ENCODE peak calls at places on chromosomes 6 and 20, in seven cellular contexts. J, D, O, Q, I, U and A are unnamed samples.

GRCh38 chr6:168999392-168999791 is 254.3 kb downstream of the THBS2 start:
- DNase-seq in Q (no peak), D (no peak), O (no peak), J (no peak), I (peak), U (no peak), A (no peak)

GRCh38 chr6:22149081-22149480 is 147.8 kb downstream of the PRL start:
- DNase-seq in I (no peak), U (no peak), Q (no peak), D (no peak), J (no peak), O (no peak), A (no peak)

GRCh38 chr6:84280030-84280429 is 52.6 kb upstream of the CEP162 start:
- DNase-seq in U (no peak), D (no peak), O (no peak), J (no peak), Q (no peak), I (no peak), A (no peak)

GRCh38 chr20:33183292-33183691 is 15.3 kb downstream of the BPIFA2 start:
- DNase-seq in I (no peak), D (no peak), Q (no peak), U (no peak), O (no peak), J (no peak), A (no peak)

GRCh38 chr20:20491110-20491783 is 123.3 kb downstream of the INSM1 start:
- DNase-seq in Q (no peak), J (no peak), D (no peak), I (no peak), U (no peak), O (no peak), A (no peak)

GRCh38 chr6:63649847-63650265 is 14.3 kb downstream of the PHF3 start:
- DNase-seq in I (no peak), D (no peak), U (no peak), Q (no peak), O (no peak), J (no peak), A (no peak)

GRCh38 chr6:79672631-79673065 is 41.5 kb downstream of the SH3BGRL2 start:
- DNase-seq in D (no peak), O (peak), I (no peak), U (no peak), Q (no peak), J (no peak), A (no peak)

GRCh38 chr6:73236147-73236750 is 11.0 kb upstream of the KHDC1L start:
- DNase-seq in J (no peak), Q (no peak), I (peak), U (no peak), O (no peak), D (no peak), A (no peak)

GRCh38 chr20:32458061-32458836 is 100.1 kb downstream of the ASXL1 start:
- DNase-seq in Q (no peak), U (no peak), O (no peak), J (peak), D (no peak), I (no peak), A (no peak)

GRCh38 chr20:52192296-52193007 is 873 bp upstream of the ZFP64 start:
- DNase-seq in U (peak), I (no peak), O (peak), D (no peak), Q (peak), J (no peak), A (no peak)

GRCh38 chr6:4894049-4894448 is 109.8 kb downstream of the RPP40 start:
- DNase-seq in D (no peak), Q (no peak), J (no peak), I (no peak), O (no peak), U (no peak), A (no peak)

GRCh38 chr20:5806457-5807263 is 56.5 kb downstream of the SHLD1 start:
- DNase-seq in D (no peak), J (no peak), Q (no peak), U (no peak), O (peak), I (no peak), A (no peak)

GRCh38 chr6:21592953-21593352 is 598 bp upstream of the SOX4 start:
- DNase-seq in U (no peak), Q (no peak), I (no peak), O (no peak), D (no peak), J (no peak), A (no peak)

GRCh38 chr6:133774356-133774755 is 114.6 kb upstream of the TCF21 start:
- DNase-seq in I (peak), D (no peak), Q (no peak), O (no peak), U (no peak), J (no peak), A (no peak)

GRCh38 chr20:57043091-57043490 is 223.3 kb downstream of the BMP7 start:
- DNase-seq in I (no peak), U (no peak), J (no peak), Q (no peak), D (no peak), O (no peak), A (no peak)

GRCh38 chr6:37131104-37131959 is 38.6 kb upstream of the PIM1 start:
- DNase-seq in D (no peak), J (peak), O (peak), Q (peak), U (no peak), I (no peak), A (peak)

GRCh38 chr6:17469006-17469972 is 75.9 kb downstream of the CAP2 start:
- DNase-seq in D (no peak), Q (no peak), I (no peak), U (no peak), J (no peak), O (no peak), A (no peak)

GRCh38 chr6:36577298-36577697 is 16.9 kb upstream of the SRSF3 start:
- DNase-seq in J (no peak), O (peak), I (peak), D (no peak), Q (no peak), U (no peak), A (peak)

GRCh38 chr20:59835448-59836395 is 97.7 kb downstream of the SYCP2 start:
- DNase-seq in O (no peak), I (no peak), J (no peak), D (peak), U (peak), Q (peak), A (peak)

GRCh38 chr6:7196685-7197283 is 89.0 kb downstream of the RREB1 start:
- DNase-seq in I (no peak), O (no peak), J (no peak), Q (no peak), D (no peak), U (no peak), A (no peak)

GRCh38 chr6:155455766-155456165 is at the start of gene NOX3:
- DNase-seq in J (no peak), D (no peak), I (no peak), O (no peak), Q (no peak), U (no peak), A (no peak)

DNA sequence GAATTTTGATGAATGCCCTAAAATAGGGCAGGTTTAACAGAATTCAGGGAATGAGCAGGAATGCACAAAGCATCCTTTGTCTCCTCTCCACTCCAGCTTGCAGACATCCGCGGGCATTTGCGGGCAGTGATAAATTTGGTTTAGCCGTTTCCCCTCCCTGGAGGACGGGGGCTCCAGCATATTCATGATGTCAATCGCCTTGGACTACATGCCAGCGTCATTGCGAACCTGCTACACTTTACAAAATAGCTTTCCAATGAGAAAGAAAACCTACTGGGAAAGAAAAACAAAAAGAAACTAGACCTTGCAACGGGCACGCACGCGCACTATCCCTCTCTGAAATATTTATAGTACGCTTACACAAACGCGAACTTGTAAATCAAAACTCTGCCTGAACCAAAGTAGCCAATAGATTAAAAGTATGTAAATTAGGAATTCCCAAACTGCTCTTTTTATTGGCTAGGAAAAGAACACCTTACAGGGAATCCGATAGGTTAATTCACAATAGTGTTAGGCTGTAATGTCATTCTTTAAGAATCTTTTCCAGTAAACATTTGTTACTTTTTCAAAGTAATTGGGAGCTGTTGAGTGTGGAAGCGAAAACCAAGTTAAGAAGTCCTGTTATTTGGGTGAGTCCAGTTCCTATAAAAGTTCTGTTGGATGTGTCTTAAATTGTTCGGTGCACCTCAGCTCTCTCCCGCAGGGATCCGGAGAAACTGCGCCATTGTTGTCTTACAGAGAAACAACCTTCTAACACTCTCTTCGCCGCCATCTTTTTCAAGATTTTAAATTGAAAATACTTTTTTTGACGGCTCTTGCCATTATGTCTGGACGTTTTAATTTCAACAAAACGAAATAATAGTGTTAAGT is 136.7 kb downstream of the HFE start:
- DNase-seq in I (peak), U (peak), O (peak), D (peak), Q (peak), J (peak), A (peak)
- TF ChIP-seq POLR2A in I (no peak), U (peak), O (peak), D (peak), Q (peak), J (no peak), A (no peak)

GRCh38 chr6:139044250-139044649 is 15.7 kb downstream of the ABRACL start:
- DNase-seq in O (no peak), D (no peak), I (no peak), Q (no peak), J (no peak), U (no peak), A (no peak)
- TF ChIP-seq POLR2A in O (no peak), D (no peak), I (no peak), Q (no peak), J (no peak), U (no peak), A (no peak)

GRCh38 chr6:43517503-43518357 is 841 bp downstream of the POLR1C start:
- DNase-seq in U (no peak), D (peak), I (no peak), Q (no peak), O (no peak), J (no peak), A (no peak)

GRCh38 chr6:43516367-43516696 is 394 bp downstream of the YIPF3 start:
- DNase-seq in Q (no peak), J (no peak), U (no peak), O (no peak), D (no peak), I (no peak), A (no peak)

GRCh38 chr6:43520097-43520496 is 3.2 kb downstream of the POLR1C start:
- DNase-seq in Q (no peak), J (no peak), O (no peak), D (no peak), I (no peak), U (no peak), A (no peak)

GRCh38 chr6:43515808-43516207 is 918 bp downstream of the YIPF3 start:
- DNase-seq in J (no peak), D (no peak), I (no peak), U (no peak), O (no peak), Q (no peak), A (no peak)

GRCh38 chr6:43516697-43517502 is at the start of the genes POLR1C and YIPF3:
- DNase-seq in J (peak), U (peak), Q (peak), O (peak), D (peak), I (peak), A (peak)
- TF ChIP-seq POLR2A in J (no peak), U (no peak), Q (peak), O (no peak), D (no peak), I (peak), A (no peak)

DNA sequence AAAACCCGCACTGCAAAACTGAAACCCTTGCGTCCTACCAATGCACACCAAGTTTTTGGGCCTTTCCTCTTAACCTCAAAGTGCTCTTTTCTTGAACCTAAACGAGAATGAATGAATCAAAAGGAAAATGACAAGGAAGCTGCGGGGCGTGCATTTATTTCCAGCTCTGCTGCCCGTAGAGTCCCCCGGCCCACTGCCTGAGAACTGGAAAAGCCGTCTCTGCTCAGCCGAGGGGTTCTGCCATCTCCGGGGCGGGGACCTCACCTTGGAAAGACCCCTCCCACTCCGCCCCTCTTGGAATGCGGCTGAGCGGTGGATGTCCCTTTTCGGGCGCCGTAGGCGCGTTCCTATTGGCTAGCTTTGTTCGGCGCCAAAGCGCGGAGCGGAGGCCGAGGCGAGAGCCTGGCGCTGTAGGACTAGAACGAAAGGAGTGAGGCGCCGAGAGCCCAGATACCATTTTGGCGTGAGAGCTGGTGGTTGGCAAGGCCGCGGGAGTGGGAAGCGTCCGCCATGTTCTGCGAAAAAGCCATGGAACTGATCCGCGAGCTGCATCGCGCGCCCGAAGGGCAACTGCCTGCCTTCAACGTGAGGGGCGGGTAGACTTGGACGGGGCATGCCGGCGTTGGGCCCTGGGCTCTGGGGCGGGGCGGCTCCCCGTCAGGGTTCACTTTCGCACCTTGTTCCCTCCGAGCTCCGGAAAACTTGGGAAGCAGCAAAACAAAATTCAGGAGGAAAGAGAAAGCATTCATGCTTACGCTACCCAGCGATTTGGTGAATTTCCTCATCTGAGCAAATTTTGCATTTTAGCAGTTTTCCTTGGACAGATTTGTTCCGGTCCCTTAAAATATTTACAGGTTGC is at the start of gene GINS1:
- DNase-seq in O (peak), J (peak), D (peak), I (peak), Q (peak), U (peak), A (peak)
- TF ChIP-seq POLR2A in O (peak), J (no peak), D (no peak), I (peak), Q (no peak), U (no peak), A (no peak)

DNA sequence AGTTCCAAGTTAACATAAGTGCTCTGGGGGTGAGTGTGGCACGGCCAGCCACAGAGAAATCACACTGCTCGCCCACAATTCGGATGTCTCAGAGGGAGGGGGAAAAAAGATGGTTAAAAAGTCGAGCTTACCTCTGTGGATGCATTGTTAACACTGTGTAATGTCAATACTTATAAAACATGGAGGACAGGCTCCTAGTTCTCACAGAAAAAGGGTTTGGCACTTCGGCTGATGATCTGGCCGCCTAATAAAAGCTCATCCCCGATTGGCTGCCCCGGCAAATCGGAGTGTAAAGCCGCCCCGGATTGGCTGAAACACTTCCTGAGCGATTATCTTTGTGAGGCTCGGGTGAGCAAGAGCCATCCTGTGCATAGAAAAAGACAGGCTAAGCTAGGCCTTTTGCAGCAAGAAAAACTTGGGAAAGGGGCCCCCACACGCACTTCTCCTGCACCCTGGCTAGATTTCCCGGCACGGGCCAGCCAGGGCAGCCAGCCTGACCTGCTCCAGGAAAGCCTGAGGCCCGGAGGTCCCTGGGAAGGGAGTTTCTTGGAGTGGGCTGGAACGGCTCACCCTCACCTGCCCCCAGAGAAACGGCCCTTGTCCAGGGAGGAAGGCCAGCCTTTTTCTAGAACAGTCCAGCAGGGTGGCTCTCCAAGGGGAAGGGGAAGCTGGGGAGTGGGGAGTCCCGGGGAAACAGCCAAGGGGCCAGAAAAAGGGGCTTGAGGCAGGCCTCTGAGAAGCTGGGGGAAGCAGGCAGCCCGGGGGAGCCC is at the start of gene ZMYND8:
- DNase-seq in Q (peak), D (peak), O (peak), U (peak), I (peak), J (peak), A (peak)
- TF ChIP-seq POLR2A in Q (no peak), D (no peak), O (peak), U (no peak), I (peak), J (no peak), A (no peak)

DNA sequence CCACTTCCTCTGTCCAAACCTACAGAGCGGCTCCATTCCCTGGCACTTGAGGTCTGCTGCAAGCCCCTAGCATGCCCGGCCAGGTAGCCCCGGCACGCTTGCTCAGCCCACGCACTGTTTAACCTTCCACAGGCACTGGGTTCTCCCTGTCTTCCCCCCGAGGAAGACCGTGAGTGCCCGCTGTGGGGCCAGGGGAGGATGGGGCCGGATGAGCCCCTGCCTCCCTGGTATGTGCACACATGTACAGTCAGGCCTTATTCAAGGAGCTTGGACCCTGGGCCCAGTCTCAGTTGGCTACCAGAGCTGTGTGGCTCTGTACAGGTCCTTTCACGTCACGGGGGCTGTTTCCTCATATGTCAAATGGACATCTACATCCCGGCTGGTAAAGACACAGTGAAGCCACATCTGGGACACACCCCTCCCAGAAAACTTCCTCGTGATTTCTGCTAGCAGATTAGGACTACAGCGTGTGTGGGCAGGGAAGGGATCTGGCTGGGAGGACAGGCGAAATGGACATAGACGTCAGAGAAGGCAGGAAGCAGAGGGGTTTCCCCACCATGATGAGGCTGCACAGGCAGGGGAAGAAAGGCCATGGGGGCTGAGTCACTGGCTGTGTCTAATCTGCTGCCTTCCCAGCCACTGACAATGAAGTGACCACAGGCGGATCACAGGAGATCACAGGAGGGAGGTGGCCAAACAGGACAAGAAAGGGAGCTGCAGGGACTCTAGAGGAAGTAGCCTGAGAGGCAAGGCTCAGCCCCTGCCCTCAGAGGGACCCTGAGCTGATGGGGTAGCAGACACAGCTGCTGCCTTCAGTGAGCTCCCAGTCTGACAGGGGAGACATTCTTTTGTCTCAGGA is 62.9 kb downstream of the MRPL14 start:
- DNase-seq in I (peak), Q (peak), J (no peak), O (peak), D (no peak), U (no peak), A (no peak)
- TF ChIP-seq POLR2A in I (no peak), Q (no peak), J (no peak), O (no peak), D (no peak), U (no peak), A (no peak)

GRCh38 chr20:47330933-47331708 is 25.4 kb downstream of the ZMYND8 start:
- DNase-seq in Q (no peak), O (no peak), U (no peak), D (no peak), J (no peak), I (peak), A (no peak)
- TF ChIP-seq POLR2A in Q (no peak), O (no peak), U (no peak), D (no peak), J (no peak), I (no peak), A (no peak)

GRCh38 chr20:63534831-63535651 is 2.1 kb downstream of the PTK6 start:
- DNase-seq in U (no peak), D (peak), I (no peak), Q (no peak), O (no peak), J (peak), A (no peak)
- TF ChIP-seq POLR2A in U (no peak), D (no peak), I (no peak), Q (no peak), O (no peak), J (no peak), A (no peak)

DNA sequence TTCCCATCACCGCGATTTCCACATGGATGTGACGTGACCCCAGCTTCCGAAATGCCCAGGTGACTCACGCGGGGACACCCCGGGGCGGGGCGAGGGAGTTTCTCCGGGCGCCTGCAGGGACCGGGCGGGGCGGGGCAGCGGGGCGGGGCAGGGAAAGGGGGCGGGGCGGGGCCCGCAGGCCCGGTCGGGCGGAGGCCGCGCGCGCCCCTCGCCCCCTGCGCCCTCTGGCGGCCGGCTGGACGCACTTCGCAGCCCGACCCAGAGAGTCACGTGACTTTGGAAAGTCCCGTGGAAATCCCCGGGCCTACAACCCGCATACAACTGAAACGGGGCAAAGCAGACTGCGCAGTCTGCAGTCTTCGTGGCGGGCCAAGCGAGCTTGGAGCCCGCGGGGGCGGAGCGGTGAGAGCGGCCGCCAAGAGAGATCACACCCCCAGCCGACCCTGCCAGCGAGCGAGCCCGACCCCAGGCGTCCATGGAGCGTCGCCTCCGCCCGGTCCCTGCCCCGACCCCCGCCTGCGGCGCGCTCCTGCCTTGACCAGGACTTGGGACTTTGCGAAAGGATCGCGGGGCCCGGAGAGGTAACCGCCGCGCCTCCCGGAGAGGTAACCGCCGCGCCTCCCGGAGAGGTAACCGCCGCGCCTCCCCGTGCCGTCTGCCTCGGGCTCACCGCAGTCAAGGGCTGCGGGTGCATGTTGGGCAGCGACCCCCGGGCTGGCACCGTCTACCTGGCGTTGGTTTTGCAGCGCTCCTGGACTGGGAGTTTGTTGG is at the start of gene TNFAIP3:
- DNase-seq in I (peak), Q (peak), U (peak), O (peak), D (peak), J (peak), A (peak)
- TF ChIP-seq POLR2A in I (peak), Q (peak), U (peak), O (peak), D (peak), J (no peak), A (peak)